ENCODE peak calls at places on chromosomes 13 and 19, in six cellular contexts. A is H9; X is IMR-90; R is stimulated activated CD8-positive, alpha-beta memory T cell treated with anti-CD3 and anti-CD28 coated beads, Interleukin-4, amount 100 ng/mL, for 1 hour; F is Right ventricle myocardium superior; I is WTC11. E is an unnamed sample.

GRCh38 chr13:90690458-90691063 is 656.9 kb upstream of the MIR17HG start:
- DNase-seq in A (no peak), X (peak), R (no peak), F (no peak), I (no peak), E (no peak)

GRCh38 chr19:41500443-41500842 is 57.5 kb downstream of the ERICH4 start:
- DNase-seq in A (no peak), X (no peak), R (no peak), F (no peak), I (no peak), E (no peak)

GRCh38 chr13:50222569-50223332 is 207.5 kb downstream of the KCNRG start:
- DNase-seq in A (no peak), X (peak), R (no peak), F (peak), I (peak), E (no peak)

GRCh38 chr13:20824762-20825161 is 51.0 kb upstream of the EEF1AKMT1 start:
- DNase-seq in A (no peak), X (peak), R (no peak), F (no peak), I (no peak), E (no peak)

GRCh38 chr13:35891973-35892441 is 239.2 kb downstream of the DCLK1 start:
- DNase-seq in A (no peak), X (peak), R (no peak), F (no peak), I (no peak), E (no peak)

GRCh38 chr19:46271488-46272197 is 25.2 kb upstream of the HIF3A start:
- DNase-seq in A (no peak), X (peak), R (no peak), F (no peak), I (no peak), E (no peak)

GRCh38 chr13:100644328-100644727 is 30.3 kb downstream of the TMTC4 start:
- DNase-seq in A (no peak), X (peak), R (no peak), F (no peak), I (no peak), E (no peak)

GRCh38 chr13:31962661-31963345 is 68.8 kb upstream of the FRY start:
- DNase-seq in A (no peak), X (peak), R (no peak), F (no peak), I (no peak), E (no peak)

GRCh38 chr19:21569497-21569870 is 64.1 kb downstream of the ZNF429 start:
- DNase-seq in A (no peak), X (no peak), R (no peak), F (peak), I (no peak), E (no peak)

GRCh38 chr19:36508325-36508724 is 19.0 kb upstream of the ZNF566 start:
- DNase-seq in A (no peak), X (no peak), R (no peak), F (no peak), I (no peak), E (no peak)

GRCh38 chr19:39563408-39563807 is 23.4 kb upstream of the EID2 start:
- DNase-seq in A (no peak), X (peak), R (no peak), F (no peak), I (no peak), E (no peak)

GRCh38 chr13:75079226-75079625 is 402.7 kb downstream of the TBC1D4 start:
- DNase-seq in A (no peak), X (peak), R (no peak), F (no peak), I (no peak), E (peak)

GRCh38 chr19:2994588-2995131 is 17.3 kb downstream of the TLE6 start:
- DNase-seq in A (no peak), X (no peak), R (no peak), F (no peak), I (no peak), E (no peak)

GRCh38 chr13:106507560-106508274 is 27.7 kb downstream of the EFNB2 start:
- DNase-seq in A (no peak), X (peak), R (no peak), F (no peak), I (no peak), E (peak)

GRCh38 chr13:101579291-101579802 is 126.9 kb downstream of the ITGBL1 start:
- DNase-seq in A (no peak), X (peak), R (no peak), F (no peak), I (no peak), E (no peak)

GRCh38 chr13:40383132-40383531 is 283.3 kb downstream of the FOXO1 start:
- DNase-seq in A (peak), X (no peak), R (no peak), F (no peak), I (no peak), E (no peak)

GRCh38 chr19:7998081-7998480 is 7.4 kb downstream of the ELAVL1 start:
- DNase-seq in A (no peak), X (peak), R (no peak), F (no peak), I (no peak), E (no peak)

GRCh38 chr13:57857945-57858344 is 226.4 kb downstream of the PCDH17 start:
- DNase-seq in A (no peak), X (no peak), R (no peak), F (no peak), I (no peak), E (no peak)

GRCh38 chr13:110620596-110620995 is 5.3 kb downstream of the NAXD start:
- DNase-seq in A (no peak), X (no peak), R (no peak), F (no peak), I (no peak), E (no peak)

GRCh38 chr13:110015253-110015652 is 228.9 kb upstream of the IRS2 start:
- DNase-seq in A (no peak), X (peak), R (no peak), F (no peak), I (no peak), E (no peak)

GRCh38 chr13:113083402-113084061 is 22.1 kb upstream of the F7 start:
- DNase-seq in A (no peak), X (peak), R (no peak), F (peak), I (no peak), E (no peak)

GRCh38 chr13:74246398-74246975 is 112.3 kb upstream of the KLF12 start:
- DNase-seq in A (no peak), X (peak), R (peak), F (no peak), I (no peak), E (peak)

GRCh38 chr13:97548736-97549135 is 114.8 kb downstream of the RAP2A start:
- DNase-seq in A (no peak), X (peak), R (no peak), F (no peak), I (no peak), E (no peak)

GRCh38 chr13:51925865-51926527 is 64.2 kb downstream of the CCDC70 start:
- DNase-seq in A (no peak), X (no peak), R (no peak), F (no peak), I (no peak), E (no peak)

GRCh38 chr19:15404097-15404779 is 14.6 kb downstream of the AKAP8L start:
- DNase-seq in A (no peak), X (no peak), R (no peak), F (no peak), I (no peak), E (no peak)

GRCh38 chr13:80086304-80086721 is 254.6 kb downstream of the SPRY2 start:
- DNase-seq in A (no peak), X (peak), R (no peak), F (no peak), I (no peak), E (no peak)

GRCh38 chr13:31001647-31002046 is 69.2 kb downstream of the TEX26 start:
- DNase-seq in A (no peak), X (no peak), R (no peak), F (no peak), I (no peak), E (no peak)

GRCh38 chr19:49911381-49912145 is 14.9 kb upstream of the IL4I1 start:
- DNase-seq in A (no peak), X (peak), R (no peak), F (no peak), I (no peak), E (no peak)

GRCh38 chr13:110297771-110298170 is 9.2 kb downstream of the COL4A1 start:
- DNase-seq in A (no peak), X (no peak), R (no peak), F (no peak), I (no peak), E (no peak)

GRCh38 chr13:75636339-75637095 is 387 bp downstream of the LMO7 start:
- DNase-seq in A (peak), X (peak), R (no peak), F (peak), I (peak), E (no peak)

GRCh38 chr13:44732503-44733098 is 156.5 kb upstream of the TSC22D1 start:
- DNase-seq in A (no peak), X (no peak), R (no peak), F (no peak), I (no peak), E (no peak)

GRCh38 chr13:80217614-80218456 is 123.1 kb downstream of the SPRY2 start:
- DNase-seq in A (peak), X (peak), R (no peak), F (no peak), I (peak), E (no peak)

GRCh38 chr19:46813570-46814358 is 25.4 kb upstream of the SLC1A5 start:
- DNase-seq in A (no peak), X (peak), R (no peak), F (peak), I (no peak), E (peak)

GRCh38 chr13:112368883-112369282 is 7.3 kb upstream of the SPACA7 start:
- DNase-seq in A (no peak), X (no peak), R (no peak), F (no peak), I (no peak), E (no peak)

GRCh38 chr19:28586501-28586900 is 626.5 kb downstream of the UQCRFS1 start:
- DNase-seq in A (no peak), X (no peak), R (no peak), F (no peak), I (no peak), E (no peak)

GRCh38 chr13:74770361-74770760 is 636.2 kb upstream of the KLF12 start:
- DNase-seq in A (no peak), X (peak), R (no peak), F (no peak), I (no peak), E (peak)

GRCh38 chr13:110312669-110313031 is 5.6 kb downstream of the COL4A2 start:
- DNase-seq in A (peak), X (peak), R (no peak), F (no peak), I (no peak), E (no peak)

GRCh38 chr19:39126593-39127187 is 1.1 kb downstream of the PAK4 start:
- DNase-seq in A (no peak), X (no peak), R (no peak), F (no peak), I (no peak), E (no peak)

GRCh38 chr19:46499692-46500091 is 4.0 kb upstream of the PNMA8B start:
- DNase-seq in A (no peak), X (no peak), R (no peak), F (no peak), I (no peak), E (no peak)

E was measured in fibroblast of the conjunctiva.